ENCODE peak calls at places on chromosomes 6 and 20, in five cellular contexts. One of them, this sample, is unnamed.

GRCh38 chr6:16179970-16180431 is 51.1 kb downstream of the MYLIP start:
- DNase-seq in lower leg skin: no peak
- DNase-seq in SK-N-MC: peak; percentile 39
- DNase-seq in choroid plexus epithelial cell: no peak
- DNase-seq in AG09309: no peak
- DNase-seq in this sample: no peak

GRCh38 chr6:150915156-150915555 is 49.7 kb downstream of the MTHFD1L start:
- DNase-seq in lower leg skin: no peak
- DNase-seq in SK-N-MC: no peak
- DNase-seq in choroid plexus epithelial cell: no peak
- DNase-seq in AG09309: no peak
- DNase-seq in this sample: no peak

GRCh38 chr6:147566244-147566898 is 57.9 kb downstream of the SAMD5 start:
- DNase-seq in lower leg skin: no peak
- DNase-seq in SK-N-MC: no peak
- DNase-seq in choroid plexus epithelial cell: no peak
- DNase-seq in AG09309: no peak
- DNase-seq in this sample: no peak

GRCh38 chr6:168305091-168305749 is 14.4 kb downstream of the DACT2 start:
- DNase-seq in lower leg skin: no peak
- DNase-seq in SK-N-MC: no peak
- DNase-seq in choroid plexus epithelial cell: no peak
- DNase-seq in AG09309: no peak
- DNase-seq in this sample: no peak

GRCh38 chr20:32672315-32672981 is 1.3 kb downstream of the C20orf203 start:
- DNase-seq in lower leg skin: no peak
- DNase-seq in SK-N-MC: no peak
- DNase-seq in choroid plexus epithelial cell: no peak
- DNase-seq in AG09309: no peak
- DNase-seq in this sample: no peak

GRCh38 chr6:17116090-17116387 is 14.2 kb downstream of the STMND1 start:
- DNase-seq in lower leg skin: no peak
- DNase-seq in SK-N-MC: no peak
- DNase-seq in choroid plexus epithelial cell: no peak
- DNase-seq in AG09309: no peak
- DNase-seq in this sample: no peak

GRCh38 chr20:35907017-35907685 is 47.2 kb downstream of the SCAND1 start:
- DNase-seq in lower leg skin: peak; percentile 78
- DNase-seq in SK-N-MC: no peak
- DNase-seq in choroid plexus epithelial cell: no peak
- DNase-seq in AG09309: no peak
- DNase-seq in this sample: no peak

GRCh38 chr6:11251553-11252358 is 19.3 kb upstream of the NEDD9 start:
- DNase-seq in lower leg skin: no peak
- DNase-seq in SK-N-MC: no peak
- DNase-seq in choroid plexus epithelial cell: peak; percentile 85
- DNase-seq in AG09309: no peak
- DNase-seq in this sample: peak; percentile 80

GRCh38 chr6:25660512-25660911 is 8.5 kb downstream of the SCGN start:
- DNase-seq in lower leg skin: no peak
- DNase-seq in SK-N-MC: no peak
- DNase-seq in choroid plexus epithelial cell: peak; percentile 6
- DNase-seq in AG09309: peak; percentile 25
- DNase-seq in this sample: peak; percentile 46

GRCh38 chr6:291697-292505 is at the start of gene DUSP22:
- DNase-seq in lower leg skin: peak; percentile 97
- DNase-seq in SK-N-MC: no peak
- DNase-seq in choroid plexus epithelial cell: peak; percentile 89
- DNase-seq in AG09309: peak; percentile 33
- DNase-seq in this sample: peak; percentile 65

GRCh38 chr20:50561379-50562078 is 51.3 kb downstream of the PTPN1 start:
- DNase-seq in lower leg skin: no peak
- DNase-seq in SK-N-MC: peak; percentile 61
- DNase-seq in choroid plexus epithelial cell: peak; percentile 96
- DNase-seq in AG09309: peak; percentile 84
- DNase-seq in this sample: peak; percentile 90

GRCh38 chr6:157550114-157550989 is 169.4 kb downstream of the ZDHHC14 start:
- DNase-seq in lower leg skin: no peak
- DNase-seq in SK-N-MC: no peak
- DNase-seq in choroid plexus epithelial cell: no peak
- DNase-seq in AG09309: no peak
- DNase-seq in this sample: no peak

GRCh38 chr20:22368235-22368634 is 216.1 kb downstream of the FOXA2 start:
- DNase-seq in lower leg skin: no peak
- DNase-seq in SK-N-MC: no peak
- DNase-seq in choroid plexus epithelial cell: no peak
- DNase-seq in AG09309: no peak
- DNase-seq in this sample: no peak

GRCh38 chr20:2149507-2149906 is 47.9 kb downstream of the STK35 start:
- DNase-seq in lower leg skin: no peak
- DNase-seq in SK-N-MC: no peak
- DNase-seq in choroid plexus epithelial cell: peak; percentile 48
- DNase-seq in AG09309: no peak
- DNase-seq in this sample: no peak

GRCh38 chr20:1427457-1428054 is 34.7 kb upstream of the FKBP1A start:
- DNase-seq in lower leg skin: no peak
- DNase-seq in SK-N-MC: peak; percentile 72
- DNase-seq in choroid plexus epithelial cell: peak; percentile 93
- DNase-seq in AG09309: no peak
- DNase-seq in this sample: no peak

GRCh38 chr6:168132531-168133184 is 53.6 kb upstream of the FRMD1 start:
- DNase-seq in lower leg skin: peak; percentile 84
- DNase-seq in SK-N-MC: no peak
- DNase-seq in choroid plexus epithelial cell: peak; percentile 80
- DNase-seq in AG09309: peak; percentile 67
- DNase-seq in this sample: no peak

GRCh38 chr6:140208286-140208685 is 833.8 kb upstream of the CITED2 start:
- DNase-seq in lower leg skin: no peak
- DNase-seq in SK-N-MC: no peak
- DNase-seq in choroid plexus epithelial cell: no peak
- DNase-seq in AG09309: no peak
- DNase-seq in this sample: no peak

GRCh38 chr20:12410783-12411182 is 493.1 kb downstream of the BTBD3 start:
- DNase-seq in lower leg skin: no peak
- DNase-seq in SK-N-MC: no peak
- DNase-seq in choroid plexus epithelial cell: no peak
- DNase-seq in AG09309: no peak
- DNase-seq in this sample: no peak

GRCh38 chr6:168091381-168092264 is 12.6 kb upstream of the FRMD1 start:
- DNase-seq in lower leg skin: no peak
- DNase-seq in SK-N-MC: no peak
- DNase-seq in choroid plexus epithelial cell: no peak
- DNase-seq in AG09309: no peak
- DNase-seq in this sample: no peak

GRCh38 chr20:40245829-40246228 is 443.2 kb downstream of the MAFB start:
- DNase-seq in lower leg skin: no peak
- DNase-seq in SK-N-MC: peak; percentile 69
- DNase-seq in choroid plexus epithelial cell: no peak
- DNase-seq in AG09309: no peak
- DNase-seq in this sample: no peak

GRCh38 chr6:108752733-108753392 is 95.4 kb upstream of the ARMC2 start:
- DNase-seq in lower leg skin: peak; percentile 13
- DNase-seq in SK-N-MC: no peak
- DNase-seq in choroid plexus epithelial cell: no peak
- DNase-seq in AG09309: no peak
- DNase-seq in this sample: no peak

GRCh38 chr6:53666271-53666626 is 693 bp upstream of the KLHL31 start:
- DNase-seq in lower leg skin: no peak
- DNase-seq in SK-N-MC: no peak
- DNase-seq in choroid plexus epithelial cell: no peak
- DNase-seq in AG09309: no peak
- DNase-seq in this sample: no peak
- H3K4me3 ChIP-seq in lower leg skin: no peak overlapping the region
- H3K4me3 ChIP-seq in SK-N-MC: no peak overlapping the region
- H3K4me3 ChIP-seq in choroid plexus epithelial cell: no peak overlapping the region
- H3K4me3 ChIP-seq in AG09309: no peak overlapping the region
- H3K4me3 ChIP-seq in this sample: no peak overlapping the region

GRCh38 chr6:119264854-119265397 is 84.6 kb downstream of the MAN1A1 start:
- DNase-seq in lower leg skin: no peak
- DNase-seq in SK-N-MC: no peak
- DNase-seq in choroid plexus epithelial cell: no peak
- DNase-seq in AG09309: no peak
- DNase-seq in this sample: no peak

GRCh38 chr6:119269266-119270103 is 80.1 kb downstream of the MAN1A1 start:
- DNase-seq in lower leg skin: no peak
- DNase-seq in SK-N-MC: no peak
- DNase-seq in choroid plexus epithelial cell: no peak
- DNase-seq in AG09309: no peak
- DNase-seq in this sample: no peak

GRCh38 chr6:119262612-119263011 is 86.9 kb downstream of the MAN1A1 start:
- DNase-seq in lower leg skin: no peak
- DNase-seq in SK-N-MC: no peak
- DNase-seq in choroid plexus epithelial cell: no peak
- DNase-seq in AG09309: no peak
- DNase-seq in this sample: no peak

GRCh38 chr6:119270545-119270944 is 79.0 kb downstream of the MAN1A1 start:
- DNase-seq in lower leg skin: no peak
- DNase-seq in SK-N-MC: no peak
- DNase-seq in choroid plexus epithelial cell: no peak
- DNase-seq in AG09309: no peak
- DNase-seq in this sample: no peak

DNA sequence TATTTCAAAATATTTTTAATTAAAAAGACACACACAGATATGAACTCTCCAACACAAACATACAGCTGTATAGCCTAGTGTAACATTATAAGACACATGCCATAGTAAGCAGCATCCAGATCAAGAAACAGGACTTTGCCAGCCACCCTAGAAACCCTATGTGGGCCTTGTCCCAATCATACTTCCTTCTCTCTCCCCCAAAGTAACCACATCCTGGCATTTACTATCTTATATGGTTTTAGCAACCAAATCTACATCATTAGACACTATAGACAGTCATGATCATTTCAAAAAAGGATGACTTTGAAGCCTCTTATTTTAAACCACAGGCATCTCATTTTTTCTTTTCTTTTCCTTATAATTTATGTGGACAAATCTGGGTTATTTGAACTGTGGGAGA is 82.1 kb downstream of the MAN1A1 start:
- DNase-seq in lower leg skin: no peak
- DNase-seq in SK-N-MC: no peak
- DNase-seq in choroid plexus epithelial cell: no peak
- DNase-seq in AG09309: no peak
- DNase-seq in this sample: no peak
- H3K4me3 ChIP-seq in lower leg skin: no peak overlapping the region
- H3K4me3 ChIP-seq in SK-N-MC: no peak overlapping the region
- H3K4me3 ChIP-seq in choroid plexus epithelial cell: no peak overlapping the region
- H3K4me3 ChIP-seq in AG09309: no peak overlapping the region
- H3K4me3 ChIP-seq in this sample: no peak overlapping the region

DNA sequence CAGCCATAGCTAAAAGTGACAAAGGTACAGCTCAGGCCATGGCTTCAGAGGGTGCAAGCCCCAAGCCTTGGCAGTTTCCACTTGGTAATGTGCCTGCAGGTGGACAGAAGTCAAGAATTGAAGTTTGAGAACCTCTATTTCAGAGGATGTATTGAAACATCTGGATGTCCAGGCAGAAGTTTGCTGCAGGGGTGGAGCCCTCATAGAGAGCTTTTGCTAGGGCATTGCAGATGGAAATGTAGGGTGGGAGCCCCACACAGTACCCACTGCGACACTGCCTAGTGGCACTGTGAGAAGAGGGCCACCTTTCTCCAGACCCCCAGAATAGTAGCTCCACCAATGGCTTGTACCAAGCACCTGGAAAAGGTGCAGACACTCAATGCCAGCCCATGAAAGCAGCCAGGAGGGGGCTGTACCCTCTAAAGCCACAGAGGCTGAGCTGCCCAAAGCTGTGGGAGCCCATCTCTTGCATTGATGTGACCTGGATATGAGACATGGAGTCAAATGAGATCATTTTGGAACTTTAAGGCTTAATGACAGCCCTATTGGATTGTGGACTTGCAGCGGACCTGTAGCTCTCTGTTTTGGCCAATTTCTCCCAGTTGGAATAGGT is 1299.4 kb upstream of the MAP3K7 start:
- DNase-seq in lower leg skin: no peak
- DNase-seq in SK-N-MC: no peak
- DNase-seq in choroid plexus epithelial cell: no peak
- DNase-seq in AG09309: no peak
- DNase-seq in this sample: no peak
- H3K4me3 ChIP-seq in lower leg skin: no peak overlapping the region
- H3K4me3 ChIP-seq in SK-N-MC: no peak overlapping the region
- H3K4me3 ChIP-seq in choroid plexus epithelial cell: no peak overlapping the region
- H3K4me3 ChIP-seq in AG09309: no peak overlapping the region
- H3K4me3 ChIP-seq in this sample: no peak overlapping the region

DNA sequence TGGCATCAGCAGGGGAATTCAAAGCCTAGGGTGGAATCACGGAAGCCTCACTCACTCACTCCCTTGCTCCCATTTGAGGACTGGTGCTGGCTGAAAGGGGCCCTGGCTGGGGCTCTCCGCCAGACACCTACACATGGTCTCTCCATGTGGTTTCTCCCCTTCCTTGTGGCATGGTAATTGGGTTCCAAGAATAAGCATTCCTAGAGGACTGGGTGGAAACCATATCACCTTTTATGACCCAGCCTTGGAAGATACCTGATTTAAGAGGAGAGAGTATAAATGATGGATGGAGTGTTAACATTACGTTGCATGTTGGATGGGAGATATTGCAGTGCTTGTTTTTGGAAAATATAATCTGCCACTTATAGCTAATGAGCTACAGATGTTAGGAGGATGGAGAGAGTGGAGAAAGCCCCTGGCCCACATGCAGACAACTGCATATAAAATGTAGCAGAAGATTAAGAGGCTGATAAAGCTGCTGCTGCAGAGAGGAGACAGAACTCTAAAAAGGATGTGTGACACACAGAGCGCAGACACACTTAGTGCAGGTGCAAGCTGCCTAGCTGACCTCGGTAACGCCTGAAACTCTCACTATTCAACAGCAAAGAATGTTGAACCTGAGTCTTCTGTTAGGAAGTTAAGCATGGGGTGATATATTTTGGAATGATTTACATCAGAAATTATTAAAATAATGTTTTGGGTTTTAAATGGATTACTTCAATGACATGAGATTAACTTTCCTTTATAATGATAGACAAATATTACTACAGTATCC is 23.3 kb upstream of the CDKN1A start:
- DNase-seq in lower leg skin: no peak
- DNase-seq in SK-N-MC: peak; percentile 68
- DNase-seq in choroid plexus epithelial cell: no peak
- DNase-seq in AG09309: no peak
- DNase-seq in this sample: no peak
- H3K4me3 ChIP-seq in lower leg skin: no peak overlapping the region
- H3K4me3 ChIP-seq in SK-N-MC: peak overlapping the region; percentile 60
- H3K4me3 ChIP-seq in choroid plexus epithelial cell: no peak overlapping the region
- H3K4me3 ChIP-seq in AG09309: no peak overlapping the region
- H3K4me3 ChIP-seq in this sample: no peak overlapping the region

This sample was measured in skeletal muscle cell.